ENCODE peak calls at places on chromosomes 1 and 21, in ten cellular contexts. Q is IMR-90, Y is lower lobe of right lung, T is AG04449, P is astrocyte of the spinal cord, V is K562, R is pancreas, C is OCI-LY7, N is cardiac fibroblast, O is HCT116. J is an unnamed sample.

GRCh38 chr1:221188531-221188930 is 309.3 kb downstream of the HLX start:
- DNase-seq in C (no peak), V (no peak), T (no peak), P (no peak), R (no peak), N (peak), Y (no peak), Q (no peak), O (no peak), J (no peak)

GRCh38 chr1:7406641-7407546 is 364.2 kb upstream of the VAMP3 start:
- DNase-seq in C (peak), O (no peak), R (no peak), P (no peak), N (no peak), Q (no peak), Y (no peak), T (no peak), V (no peak), J (peak)

GRCh38 chr1:70486676-70487470 is 75.8 kb downstream of the CTH start:
- DNase-seq in O (no peak), V (no peak), C (no peak), P (peak), T (peak), R (peak), N (peak), Y (no peak), Q (peak), J (no peak)

GRCh38 chr1:205456868-205457724 is 1.3 kb upstream of the BLACAT1 start:
- DNase-seq in T (no peak), V (peak), N (no peak), Q (no peak), R (no peak), O (no peak), P (no peak), C (no peak), Y (no peak), J (no peak)

GRCh38 chr1:173414136-173414535 is 63.0 kb upstream of the PRDX6 start:
- DNase-seq in Q (no peak), C (peak), T (no peak), O (no peak), N (no peak), V (no peak), P (no peak), R (no peak), Y (no peak), J (peak)

GRCh38 chr1:172813330-172813729 is 154.4 kb downstream of the FASLG start:
- DNase-seq in V (no peak), N (no peak), Y (no peak), Q (no peak), O (no peak), P (no peak), T (no peak), C (no peak), R (no peak), J (no peak)

GRCh38 chr1:100073531-100073930 is 59.2 kb downstream of the SASS6 start:
- DNase-seq in T (no peak), Y (no peak), V (no peak), C (no peak), R (no peak), O (no peak), N (no peak), Q (no peak), P (no peak), J (no peak)

GRCh38 chr1:58447891-58448290 is 98.6 kb downstream of the OMA1 start:
- DNase-seq in Q (no peak), Y (no peak), P (no peak), C (no peak), R (no peak), N (no peak), V (no peak), T (peak), O (no peak), J (no peak)

GRCh38 chr1:31372961-31373896 is at the start of gene FABP3:
- DNase-seq in Y (peak), N (peak), C (no peak), T (no peak), R (peak), Q (peak), O (no peak), V (peak), P (peak), J (no peak)

GRCh38 chr1:119159096-119159495 is 18.6 kb upstream of the WARS2 start:
- DNase-seq in T (peak), Y (no peak), Q (peak), C (no peak), P (no peak), N (peak), R (no peak), O (no peak), V (no peak), J (no peak)

GRCh38 chr1:67752306-67752705 is 67.3 kb downstream of the GADD45A start:
- DNase-seq in P (no peak), O (no peak), Q (no peak), R (no peak), C (no peak), V (no peak), T (no peak), N (peak), Y (no peak), J (no peak)

GRCh38 chr21:21200103-21200938 is 202.1 kb downstream of the NCAM2 start:
- DNase-seq in Y (no peak), T (peak), C (no peak), N (peak), O (no peak), V (peak), R (no peak), Q (peak), P (peak), J (no peak)
- H3K4me3 ChIP-seq in Y (peak), T (no peak), C (no peak), N (no peak), O (no peak), V (peak), R (no peak), Q (no peak), P (no peak), J (no peak)

DNA sequence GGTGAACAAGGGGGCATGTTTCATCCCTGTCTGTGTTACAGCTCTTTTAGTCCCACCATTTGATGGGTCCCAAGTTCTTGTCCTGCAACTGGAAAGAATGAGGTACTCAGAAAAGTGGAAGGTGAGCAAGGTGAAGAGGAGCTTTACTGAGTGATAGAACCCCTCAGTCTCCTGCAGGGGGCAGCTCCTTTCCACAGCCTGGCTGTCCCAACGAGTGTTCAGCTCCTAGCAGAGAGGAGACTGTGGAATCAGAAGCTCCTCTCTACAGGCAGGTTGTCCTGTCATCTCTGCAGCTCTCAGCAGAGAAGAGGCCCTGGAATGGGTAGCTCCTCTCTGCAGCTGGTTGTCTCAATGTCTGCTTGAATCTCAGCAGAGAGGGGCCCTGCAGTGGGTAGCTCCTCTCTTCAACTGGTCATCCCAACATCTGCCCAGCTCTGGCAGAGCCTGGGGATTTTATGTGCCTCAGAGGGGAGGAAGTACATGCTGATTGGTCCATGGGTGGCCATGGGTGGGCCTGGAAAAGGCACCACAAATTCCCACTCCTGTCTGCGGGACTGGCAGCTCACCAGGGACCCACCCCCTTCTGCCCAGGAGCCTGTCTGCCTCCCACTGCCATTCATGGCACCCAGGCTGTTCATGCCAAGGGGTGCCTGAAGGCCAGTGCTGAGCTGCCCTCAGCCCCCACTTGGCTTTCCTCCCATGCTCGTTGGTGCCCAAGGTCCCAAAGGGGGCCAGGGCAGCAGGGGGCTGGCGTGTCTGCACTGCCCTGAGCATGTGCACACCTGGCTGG is 25.7 kb downstream of the LDLRAD1 start:
- DNase-seq in Y (no peak), V (no peak), P (no peak), C (no peak), O (no peak), T (no peak), R (no peak), N (no peak), Q (no peak), J (peak)
- TF ChIP-seq CTCF in Y (no peak), V (peak), P (no peak), C (no peak), O (peak), T (peak), R (no peak), N (peak), Q (no peak), J (peak)

GRCh38 chr1:2086446-2087082 is 36.4 kb downstream of the PRKCZ start:
- DNase-seq in C (no peak), N (no peak), T (no peak), V (no peak), P (no peak), Q (no peak), O (no peak), R (no peak), Y (no peak), J (no peak)
- H3K4me3 ChIP-seq in C (no peak), N (no peak), T (no peak), V (no peak), P (no peak), Q (no peak), O (no peak), R (no peak), Y (no peak), J (no peak)

GRCh38 chr1:78688701-78689100 is 39.1 kb downstream of the IFI44 start:
- DNase-seq in V (no peak), T (peak), Y (no peak), O (no peak), Q (peak), C (no peak), P (peak), R (no peak), N (peak), J (no peak)
- TF ChIP-seq CTCF in V (no peak), T (peak), Y (no peak), O (no peak), Q (peak), C (peak), P (peak), R (no peak), N (peak), J (no peak)

DNA sequence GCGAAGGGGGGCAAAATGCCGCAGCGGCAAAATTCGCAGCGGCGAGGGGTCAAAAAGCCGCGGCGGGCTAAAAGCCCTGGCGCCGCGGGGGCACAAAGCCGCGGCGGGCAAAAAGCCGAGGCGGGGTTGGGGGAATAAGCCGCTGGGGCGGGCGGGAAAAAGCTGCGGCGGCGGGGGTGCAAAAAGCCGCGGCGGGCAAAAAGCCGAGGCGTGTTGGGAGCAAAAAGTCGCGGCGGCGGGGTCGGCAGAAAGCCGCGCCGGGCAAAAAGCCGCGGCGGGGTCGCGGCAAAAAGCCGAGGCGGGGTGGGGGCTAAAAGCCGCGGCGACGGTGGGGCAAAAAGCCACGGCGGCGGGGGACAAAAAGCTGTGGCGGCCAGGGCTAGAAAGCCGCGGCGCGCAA is 3902.5 kb downstream of the SRGAP2C start:
- DNase-seq in Q (no peak), Y (no peak), O (no peak), T (no peak), V (no peak), P (no peak), N (no peak), C (no peak), R (no peak), J (no peak)
- H3K4me3 ChIP-seq in Q (no peak), Y (no peak), O (no peak), T (no peak), V (no peak), P (no peak), N (no peak), C (no peak), R (no peak), J (no peak)

DNA sequence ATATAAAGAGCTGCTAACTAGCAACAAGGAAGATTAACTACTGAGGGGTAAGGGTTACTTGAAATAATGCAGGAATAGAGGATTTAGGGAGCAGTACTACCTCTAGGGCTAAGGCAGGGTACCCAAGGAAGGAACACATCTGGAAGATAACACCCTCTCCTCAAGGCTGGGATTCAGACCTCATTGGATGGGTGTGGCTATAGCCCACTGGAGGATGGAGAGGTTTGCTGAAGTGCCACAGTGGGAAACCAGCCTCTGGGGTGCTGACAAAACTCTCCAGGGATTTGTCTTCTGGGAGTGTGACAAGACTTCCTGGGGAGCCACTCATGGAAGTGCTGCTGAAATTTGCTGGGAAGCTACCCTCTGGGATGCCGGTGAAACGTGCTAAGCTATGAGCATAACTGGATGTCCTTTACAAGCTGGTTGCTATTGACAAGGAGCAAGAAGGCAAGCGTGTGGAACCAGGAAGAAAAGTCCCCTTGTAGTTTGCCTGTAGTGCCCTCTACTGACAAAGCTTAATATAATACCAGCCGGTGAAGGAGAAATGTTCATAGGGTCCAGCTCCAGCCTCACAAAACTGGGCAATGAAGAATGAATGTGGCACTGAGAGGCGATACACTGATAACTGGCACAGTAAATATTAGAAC is 122.8 kb upstream of the USP24 start:
- DNase-seq in Q (peak), R (no peak), V (peak), N (peak), T (peak), P (peak), C (peak), Y (no peak), O (peak), J (peak)
- TF ChIP-seq CTCF in Q (peak), R (no peak), V (peak), N (peak), T (peak), P (peak), C (peak), Y (peak), O (peak), J (peak)

DNA sequence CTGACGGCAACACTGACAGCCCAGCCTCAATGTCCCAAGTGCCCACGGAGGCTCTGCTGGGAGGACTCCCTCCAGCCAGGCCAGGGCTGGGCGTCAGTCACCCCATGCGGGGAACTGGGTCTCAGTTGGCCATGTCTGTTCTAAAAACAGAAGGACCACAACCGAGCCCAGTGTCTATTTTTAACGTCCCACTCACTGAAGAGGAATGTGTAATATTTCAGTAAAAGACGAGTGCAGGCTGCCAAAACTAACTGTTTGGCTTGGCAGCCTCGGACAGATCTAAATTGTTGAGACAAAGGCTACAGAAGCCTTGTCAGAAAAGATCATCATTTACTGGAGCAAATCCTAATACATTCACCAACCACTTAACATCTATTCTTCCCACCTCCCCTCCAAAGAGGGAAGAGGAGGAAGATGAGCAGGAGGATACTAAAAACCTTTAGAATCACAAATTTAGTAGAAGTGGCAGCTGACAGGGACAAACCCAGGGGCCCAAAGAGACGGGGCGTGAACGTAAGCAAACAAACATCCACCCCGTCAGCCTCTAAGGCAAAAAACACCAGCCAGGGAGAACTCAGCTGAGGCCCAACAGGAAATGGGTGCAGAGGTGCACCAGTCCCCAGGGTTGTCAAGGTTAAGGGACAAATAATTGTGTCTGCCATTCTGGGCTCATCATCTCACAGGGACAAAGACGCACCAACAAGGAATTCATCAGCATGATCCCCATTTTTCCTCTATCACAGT is 18.7 kb downstream of the C1orf198 start:
- DNase-seq in Q (peak), R (no peak), Y (no peak), T (peak), O (no peak), C (no peak), P (peak), V (no peak), N (peak), J (no peak)
- H3K4me3 ChIP-seq in Q (no peak), R (no peak), Y (no peak), T (no peak), O (no peak), C (no peak), P (no peak), V (no peak), N (no peak), J (no peak)

GRCh38 chr1:50335914-50336313 is 87.3 kb downstream of the DMRTA2 start:
- DNase-seq in C (no peak), T (no peak), V (no peak), P (no peak), R (no peak), Y (no peak), N (no peak), Q (no peak), O (no peak), J (no peak)

GRCh38 chr1:50333595-50333974 is 89.7 kb downstream of the DMRTA2 start:
- DNase-seq in N (peak), T (no peak), P (peak), R (peak), Y (peak), V (peak), O (no peak), Q (peak), C (peak), J (peak)

GRCh38 chr1:50335036-50335435 is 88.2 kb downstream of the DMRTA2 start:
- DNase-seq in O (no peak), Y (no peak), N (no peak), V (no peak), R (no peak), P (no peak), Q (no peak), T (no peak), C (no peak), J (no peak)

GRCh38 chr1:50329332-50329932 is 93.8 kb downstream of the DMRTA2 start:
- DNase-seq in V (no peak), P (no peak), Q (no peak), T (no peak), O (no peak), R (peak), C (no peak), Y (no peak), N (no peak), J (no peak)

GRCh38 chr1:50332941-50333594 is 90.2 kb downstream of the DMRTA2 start:
- DNase-seq in C (peak), T (no peak), R (peak), Q (peak), N (peak), O (no peak), P (peak), V (peak), Y (peak), J (peak)
- TF ChIP-seq CTCF in C (peak), T (peak), R (peak), Q (peak), N (peak), O (peak), P (peak), V (peak), Y (peak), J (peak)

DNA sequence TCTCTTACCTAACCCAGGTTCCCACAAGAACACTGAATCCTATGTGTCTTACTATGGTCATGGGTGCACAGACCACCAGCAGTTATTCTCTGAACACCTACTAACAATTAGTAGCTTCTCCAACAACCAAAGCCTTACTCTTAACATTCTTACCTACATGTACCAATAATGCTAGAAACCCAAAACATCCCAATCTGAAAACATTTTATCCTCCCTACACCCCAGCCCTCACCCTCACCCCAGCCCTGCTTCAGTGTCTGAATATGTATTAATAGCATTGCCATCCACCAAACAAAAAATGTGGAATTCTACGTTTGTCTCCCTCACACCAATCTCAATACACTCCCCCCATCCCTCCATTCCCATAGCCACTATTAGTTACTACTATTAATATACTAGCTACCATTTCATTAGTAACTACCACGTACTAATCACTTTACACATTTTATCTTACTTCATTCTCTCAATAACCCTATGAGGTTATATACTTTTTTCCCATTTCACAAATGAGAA is 2.6 kb downstream of the TRIM33 start:
- DNase-seq in T (no peak), Y (no peak), C (no peak), V (no peak), O (no peak), P (no peak), R (no peak), Q (no peak), N (no peak), J (no peak)
- H3K4me3 ChIP-seq in T (no peak), Y (no peak), C (peak), V (peak), O (no peak), P (no peak), R (no peak), Q (no peak), N (no peak), J (peak)